ENCODE peak calls at places on chromosomes 11 and 22, in ten cellular contexts. One of them, this sample, is unnamed.

GRCh38 chr11:35682230-35683195 is 19.9 kb downstream of the TRIM44 start:
- DNase-seq in IMR-90: no peak
- DNase-seq in A172: peak
- DNase-seq in endothelial cell: no peak
- DNase-seq in foreskin fibroblast: no peak
- DNase-seq in EL: no peak
- DNase-seq in ELF-1: no peak
- DNase-seq in testis: peak
- DNase-seq in kidney: no peak
- DNase-seq in GM23338: peak
- DNase-seq in this sample: no peak

GRCh38 chr22:20391222-20391621 is 2.7 kb upstream of the ZNF74 start:
- DNase-seq in EL: no peak
- DNase-seq in GM23338: no peak
- DNase-seq in testis: no peak
- DNase-seq in foreskin fibroblast: no peak
- DNase-seq in IMR-90: no peak
- DNase-seq in endothelial cell: no peak
- DNase-seq in A172: no peak
- DNase-seq in ELF-1: no peak
- DNase-seq in kidney: no peak
- DNase-seq in this sample: no peak

GRCh38 chr11:34492806-34493414 is 20.7 kb downstream of the ELF5 start:
- DNase-seq in testis: peak
- DNase-seq in A172: peak
- DNase-seq in endothelial cell: peak
- DNase-seq in GM23338: peak
- DNase-seq in IMR-90: peak
- DNase-seq in kidney: no peak
- DNase-seq in EL: peak
- DNase-seq in ELF-1: peak
- DNase-seq in foreskin fibroblast: peak
- DNase-seq in this sample: peak

GRCh38 chr11:83292709-83293435 is 6.7 kb upstream of the CCDC90B start:
- DNase-seq in IMR-90: peak
- DNase-seq in ELF-1: peak
- DNase-seq in testis: peak
- DNase-seq in A172: peak
- DNase-seq in kidney: no peak
- DNase-seq in EL: peak
- DNase-seq in GM23338: peak
- DNase-seq in foreskin fibroblast: peak
- DNase-seq in endothelial cell: peak
- DNase-seq in this sample: no peak

GRCh38 chr22:25900880-25901279 is 158.9 kb downstream of the MYO18B start:
- DNase-seq in ELF-1: no peak
- DNase-seq in A172: no peak
- DNase-seq in testis: peak
- DNase-seq in foreskin fibroblast: no peak
- DNase-seq in EL: no peak
- DNase-seq in endothelial cell: no peak
- DNase-seq in kidney: no peak
- DNase-seq in GM23338: peak
- DNase-seq in IMR-90: no peak
- DNase-seq in this sample: no peak

GRCh38 chr11:71241721-71242259 is 10.6 kb downstream of the SHANK2 start:
- DNase-seq in endothelial cell: no peak
- DNase-seq in kidney: no peak
- DNase-seq in foreskin fibroblast: no peak
- DNase-seq in ELF-1: no peak
- DNase-seq in GM23338: no peak
- DNase-seq in IMR-90: no peak
- DNase-seq in EL: no peak
- DNase-seq in A172: no peak
- DNase-seq in testis: no peak
- DNase-seq in this sample: no peak

GRCh38 chr11:77093987-77094840 is 8.4 kb upstream of the OMP start:
- DNase-seq in foreskin fibroblast: no peak
- DNase-seq in A172: no peak
- DNase-seq in ELF-1: no peak
- DNase-seq in testis: no peak
- DNase-seq in IMR-90: no peak
- DNase-seq in kidney: peak
- DNase-seq in GM23338: no peak
- DNase-seq in EL: no peak
- DNase-seq in endothelial cell: no peak
- DNase-seq in this sample: peak

GRCh38 chr11:121435796-121436511 is 16.2 kb upstream of the SORL1 start:
- DNase-seq in A172: no peak
- DNase-seq in ELF-1: no peak
- DNase-seq in testis: no peak
- DNase-seq in GM23338: no peak
- DNase-seq in endothelial cell: no peak
- DNase-seq in foreskin fibroblast: no peak
- DNase-seq in kidney: no peak
- DNase-seq in IMR-90: no peak
- DNase-seq in EL: no peak
- DNase-seq in this sample: no peak

GRCh38 chr22:30325724-30326703 is 727 bp downstream of the TBC1D10A start:
- DNase-seq in A172: no peak
- DNase-seq in endothelial cell: no peak
- DNase-seq in IMR-90: no peak
- DNase-seq in EL: peak
- DNase-seq in ELF-1: peak
- DNase-seq in foreskin fibroblast: no peak
- DNase-seq in testis: peak
- DNase-seq in kidney: peak
- DNase-seq in GM23338: peak
- DNase-seq in this sample: peak

GRCh38 chr11:114738954-114739353 is 60.6 kb downstream of the NXPE2 start:
- DNase-seq in EL: peak
- DNase-seq in ELF-1: peak
- DNase-seq in kidney: no peak
- DNase-seq in A172: peak
- DNase-seq in IMR-90: peak
- DNase-seq in endothelial cell: peak
- DNase-seq in testis: peak
- DNase-seq in GM23338: peak
- DNase-seq in foreskin fibroblast: no peak
- DNase-seq in this sample: no peak

GRCh38 chr11:126511475-126512115 is 156.1 kb downstream of the ST3GAL4 start:
- DNase-seq in A172: no peak
- DNase-seq in endothelial cell: no peak
- DNase-seq in IMR-90: no peak
- DNase-seq in EL: no peak
- DNase-seq in kidney: no peak
- DNase-seq in ELF-1: no peak
- DNase-seq in foreskin fibroblast: no peak
- DNase-seq in GM23338: no peak
- DNase-seq in testis: no peak
- DNase-seq in this sample: peak

GRCh38 chr11:68661697-68662603 is 22.4 kb upstream of the GAL start:
- DNase-seq in A172: no peak
- DNase-seq in ELF-1: no peak
- DNase-seq in IMR-90: peak
- DNase-seq in foreskin fibroblast: no peak
- DNase-seq in EL: no peak
- DNase-seq in kidney: peak
- DNase-seq in GM23338: no peak
- DNase-seq in testis: no peak
- DNase-seq in endothelial cell: no peak
- DNase-seq in this sample: no peak

GRCh38 chr22:42994917-42995562 is 19.9 kb downstream of the PACSIN2 start:
- DNase-seq in IMR-90: peak
- DNase-seq in EL: peak
- DNase-seq in foreskin fibroblast: peak
- DNase-seq in ELF-1: no peak
- DNase-seq in endothelial cell: no peak
- DNase-seq in testis: peak
- DNase-seq in GM23338: no peak
- DNase-seq in kidney: peak
- DNase-seq in A172: peak
- DNase-seq in this sample: no peak

GRCh38 chr11:94275961-94276360 is 28.4 kb upstream of the IZUMO1R start:
- DNase-seq in kidney: no peak
- DNase-seq in EL: no peak
- DNase-seq in foreskin fibroblast: no peak
- DNase-seq in ELF-1: no peak
- DNase-seq in GM23338: no peak
- DNase-seq in testis: no peak
- DNase-seq in IMR-90: no peak
- DNase-seq in endothelial cell: no peak
- DNase-seq in A172: no peak
- DNase-seq in this sample: no peak

GRCh38 chr22:28268845-28269244 is 349.8 kb upstream of the PITPNB start:
- DNase-seq in EL: no peak
- DNase-seq in ELF-1: no peak
- DNase-seq in endothelial cell: no peak
- DNase-seq in GM23338: no peak
- DNase-seq in kidney: no peak
- DNase-seq in IMR-90: no peak
- DNase-seq in foreskin fibroblast: no peak
- DNase-seq in testis: no peak
- DNase-seq in A172: no peak
- DNase-seq in this sample: peak

GRCh38 chr11:65078151-65078550 is 5.7 kb downstream of the CDCA5 start:
- DNase-seq in endothelial cell: peak
- DNase-seq in IMR-90: peak
- DNase-seq in kidney: no peak
- DNase-seq in GM23338: peak
- DNase-seq in testis: peak
- DNase-seq in A172: peak
- DNase-seq in EL: peak
- DNase-seq in ELF-1: peak
- DNase-seq in foreskin fibroblast: no peak
- DNase-seq in this sample: no peak

GRCh38 chr11:70104419-70104818 is 26.3 kb downstream of the ANO1 start:
- DNase-seq in endothelial cell: no peak
- DNase-seq in A172: no peak
- DNase-seq in kidney: peak
- DNase-seq in GM23338: no peak
- DNase-seq in foreskin fibroblast: no peak
- DNase-seq in testis: no peak
- DNase-seq in ELF-1: no peak
- DNase-seq in EL: no peak
- DNase-seq in IMR-90: no peak
- DNase-seq in this sample: peak

GRCh38 chr11:13166036-13166435 is 111.6 kb upstream of the BMAL1 start:
- DNase-seq in GM23338: no peak
- DNase-seq in foreskin fibroblast: no peak
- DNase-seq in IMR-90: peak
- DNase-seq in testis: no peak
- DNase-seq in endothelial cell: no peak
- DNase-seq in kidney: no peak
- DNase-seq in A172: no peak
- DNase-seq in ELF-1: no peak
- DNase-seq in EL: no peak
- DNase-seq in this sample: no peak

GRCh38 chr11:27700351-27701261 is at the start of gene BDNF:
- DNase-seq in EL: peak
- DNase-seq in GM23338: peak
- DNase-seq in testis: peak
- DNase-seq in A172: no peak
- DNase-seq in IMR-90: peak
- DNase-seq in foreskin fibroblast: peak
- DNase-seq in ELF-1: peak
- DNase-seq in endothelial cell: no peak
- DNase-seq in kidney: peak
- DNase-seq in this sample: peak

GRCh38 chr22:19814428-19814827 is 40.2 kb downstream of the GNB1L start:
- DNase-seq in foreskin fibroblast: no peak
- DNase-seq in GM23338: no peak
- DNase-seq in A172: no peak
- DNase-seq in endothelial cell: no peak
- DNase-seq in testis: no peak
- DNase-seq in EL: no peak
- DNase-seq in IMR-90: no peak
- DNase-seq in ELF-1: no peak
- DNase-seq in kidney: peak
- DNase-seq in this sample: no peak

GRCh38 chr22:27344546-27344945 is 457.0 kb downstream of the MN1 start:
- DNase-seq in IMR-90: no peak
- DNase-seq in EL: no peak
- DNase-seq in testis: no peak
- DNase-seq in A172: no peak
- DNase-seq in ELF-1: peak
- DNase-seq in kidney: no peak
- DNase-seq in foreskin fibroblast: no peak
- DNase-seq in endothelial cell: no peak
- DNase-seq in GM23338: no peak
- DNase-seq in this sample: no peak

GRCh38 chr11:126375726-126376125 is 20.2 kb downstream of the ST3GAL4 start:
- DNase-seq in endothelial cell: no peak
- DNase-seq in GM23338: no peak
- DNase-seq in IMR-90: peak
- DNase-seq in A172: no peak
- DNase-seq in foreskin fibroblast: no peak
- DNase-seq in testis: no peak
- DNase-seq in kidney: no peak
- DNase-seq in ELF-1: no peak
- DNase-seq in EL: no peak
- DNase-seq in this sample: no peak

GRCh38 chr11:122656631-122657101 is 1.1 kb downstream of the UBASH3B start:
- DNase-seq in IMR-90: peak
- DNase-seq in kidney: peak
- DNase-seq in foreskin fibroblast: no peak
- DNase-seq in EL: peak
- DNase-seq in testis: peak
- DNase-seq in ELF-1: peak
- DNase-seq in GM23338: peak
- DNase-seq in A172: peak
- DNase-seq in endothelial cell: peak
- DNase-seq in this sample: peak

GRCh38 chr11:118984825-118985224 is 13.1 kb upstream of the CENATAC start:
- DNase-seq in GM23338: no peak
- DNase-seq in foreskin fibroblast: no peak
- DNase-seq in IMR-90: no peak
- DNase-seq in A172: no peak
- DNase-seq in testis: no peak
- DNase-seq in EL: no peak
- DNase-seq in ELF-1: peak
- DNase-seq in endothelial cell: no peak
- DNase-seq in kidney: no peak
- DNase-seq in this sample: no peak

GRCh38 chr11:72223615-72224586 is 666 bp upstream of the INPPL1 start:
- DNase-seq in A172: peak
- DNase-seq in testis: peak
- DNase-seq in endothelial cell: peak
- DNase-seq in GM23338: peak
- DNase-seq in IMR-90: peak
- DNase-seq in EL: peak
- DNase-seq in kidney: peak
- DNase-seq in foreskin fibroblast: peak
- DNase-seq in ELF-1: peak
- DNase-seq in this sample: peak

GRCh38 chr11:75387742-75388294 is 11.5 kb upstream of the RPS3 start:
- DNase-seq in EL: no peak
- DNase-seq in GM23338: no peak
- DNase-seq in A172: peak
- DNase-seq in ELF-1: no peak
- DNase-seq in kidney: no peak
- DNase-seq in endothelial cell: no peak
- DNase-seq in IMR-90: no peak
- DNase-seq in testis: no peak
- DNase-seq in foreskin fibroblast: no peak
- DNase-seq in this sample: no peak

GRCh38 chr11:46890665-46891064 is 27.7 kb downstream of the LRP4 start:
- DNase-seq in EL: peak
- DNase-seq in endothelial cell: no peak
- DNase-seq in foreskin fibroblast: peak
- DNase-seq in testis: no peak
- DNase-seq in ELF-1: no peak
- DNase-seq in IMR-90: peak
- DNase-seq in kidney: no peak
- DNase-seq in GM23338: no peak
- DNase-seq in A172: peak
- DNase-seq in this sample: no peak

GRCh38 chr22:26479043-26479791 is 4.4 kb downstream of the HPS4 start:
- DNase-seq in GM23338: no peak
- DNase-seq in IMR-90: no peak
- DNase-seq in A172: no peak
- DNase-seq in EL: no peak
- DNase-seq in endothelial cell: no peak
- DNase-seq in testis: no peak
- DNase-seq in foreskin fibroblast: no peak
- DNase-seq in ELF-1: no peak
- DNase-seq in kidney: no peak
- DNase-seq in this sample: no peak